ENCODE peak calls at places on chromosome 6, in ten cellular contexts. O is germinal center; M is adrenal gland; K is Caki2; I is dermis microvascular lymphatic vessel endothelial cell; S is activated CD4-positive, alpha-beta memory T cell treated with anti-CD3 and anti-CD28 coated beads, Interleukin-2, amount 10 ng/mL, durations not matched to agents 7 days and 5 days; J is ascending aorta; Z is PC-3; A is C1 segment of cervical spinal cord; E is heart right ventricle. W is an unnamed sample.

GRCh38 chr6:37160922-37161778 is 8.8 kb upstream of the PIM1 start:
- DNase-seq in O (peak), M (no peak), K (no peak), I (no peak), S (no peak), J (no peak), Z (peak), A (no peak), E (no peak), W (no peak)

GRCh38 chr6:110953633-110954303 is 4.7 kb upstream of the GTF3C6 start:
- DNase-seq in O (no peak), M (no peak), K (no peak), I (no peak), S (no peak), J (no peak), Z (no peak), A (no peak), E (no peak), W (no peak)

GRCh38 chr6:165206798-165207197 is 102.6 kb downstream of the C6orf118 start:
- DNase-seq in O (no peak), M (no peak), K (no peak), I (no peak), S (no peak), J (no peak), Z (no peak), A (no peak), E (no peak), W (no peak)

GRCh38 chr6:34177181-34177591 is 31.3 kb upstream of the GRM4 start:
- DNase-seq in O (no peak), M (no peak), K (no peak), I (no peak), S (no peak), J (no peak), Z (no peak), A (no peak), E (no peak), W (no peak)

GRCh38 chr6:139533166-139533565 is 158.7 kb upstream of the CITED2 start:
- DNase-seq in O (no peak), M (no peak), K (no peak), I (no peak), S (no peak), J (no peak), Z (no peak), A (no peak), E (no peak), W (no peak)

GRCh38 chr6:54085047-54085446 is 26.2 kb upstream of the MLIP start:
- DNase-seq in O (no peak), M (no peak), K (no peak), I (no peak), S (no peak), J (no peak), Z (no peak), A (no peak), E (no peak), W (no peak)

GRCh38 chr6:112106562-112106961 is 19.2 kb downstream of the FAM229B start:
- DNase-seq in O (no peak), M (no peak), K (no peak), I (no peak), S (no peak), J (no peak), Z (no peak), A (no peak), E (no peak), W (no peak)

GRCh38 chr6:167229586-167229985 is 61.5 kb upstream of the UNC93A start:
- DNase-seq in O (no peak), M (no peak), K (no peak), I (no peak), S (no peak), J (no peak), Z (no peak), A (no peak), E (no peak), W (no peak)

GRCh38 chr6:125533710-125534397 is 215.6 kb upstream of the HEY2 start:
- DNase-seq in O (no peak), M (no peak), K (no peak), I (no peak), S (no peak), J (no peak), Z (no peak), A (no peak), E (no peak), W (no peak)

GRCh38 chr6:151757506-151757955 is 50.0 kb upstream of the ESR1 start:
- DNase-seq in O (no peak), M (no peak), K (no peak), I (no peak), S (peak), J (no peak), Z (no peak), A (no peak), E (no peak), W (no peak)

GRCh38 chr6:106094261-106094963 is 8.3 kb downstream of the PRDM1 start:
- DNase-seq in O (no peak), M (no peak), K (no peak), I (no peak), S (no peak), J (no peak), Z (no peak), A (no peak), E (no peak), W (no peak)

GRCh38 chr6:16402501-16402900 is 164.1 kb downstream of the GMPR start:
- DNase-seq in O (no peak), M (no peak), K (no peak), I (no peak), S (no peak), J (no peak), Z (no peak), A (no peak), E (no peak), W (no peak)

GRCh38 chr6:37314117-37314802 is 39.5 kb upstream of the RNF8 start:
- DNase-seq in O (no peak), M (no peak), K (no peak), I (no peak), S (no peak), J (no peak), Z (no peak), A (no peak), E (no peak), W (no peak)

GRCh38 chr6:42618686-42619085 is 54.9 kb downstream of the UBR2 start:
- DNase-seq in O (no peak), M (no peak), K (no peak), I (no peak), S (no peak), J (no peak), Z (peak), A (no peak), E (no peak), W (no peak)

GRCh38 chr6:169158182-169158573 is 95.5 kb downstream of the THBS2 start:
- DNase-seq in O (no peak), M (peak), K (no peak), I (no peak), S (no peak), J (no peak), Z (no peak), A (no peak), E (peak), W (no peak)

GRCh38 chr6:69647726-69648125 is 149.1 kb downstream of the LMBRD1 start:
- DNase-seq in O (no peak), M (no peak), K (no peak), I (no peak), S (no peak), J (no peak), Z (peak), A (no peak), E (no peak), W (no peak)

GRCh38 chr6:2589171-2589661 is 161.5 kb downstream of the MYLK4 start:
- DNase-seq in O (no peak), M (no peak), K (no peak), I (no peak), S (no peak), J (no peak), Z (peak), A (no peak), E (no peak), W (no peak)

GRCh38 chr6:8157839-8158238 is 55.5 kb upstream of the EEF1E1 start:
- DNase-seq in O (no peak), M (no peak), K (peak), I (no peak), S (no peak), J (no peak), Z (no peak), A (no peak), E (no peak), W (no peak)

GRCh38 chr6:49937811-49938210 is 26.2 kb downstream of the DEFB114 start:
- DNase-seq in O (no peak), M (no peak), K (no peak), I (no peak), S (no peak), J (no peak), Z (no peak), A (no peak), E (no peak), W (no peak)

GRCh38 chr6:113636357-113636824 is 220.8 kb upstream of the MARCKS start:
- DNase-seq in O (no peak), M (no peak), K (peak), I (no peak), S (no peak), J (no peak), Z (no peak), A (no peak), E (no peak), W (peak)

GRCh38 chr6:149450679-149451360 is 34.0 kb downstream of the ZC3H12D start:
- DNase-seq in O (no peak), M (no peak), K (no peak), I (no peak), S (no peak), J (no peak), Z (no peak), A (peak), E (peak), W (no peak)

GRCh38 chr6:134744301-134744700 is 205.6 kb downstream of the ALDH8A1 start:
- DNase-seq in O (no peak), M (no peak), K (no peak), I (no peak), S (no peak), J (no peak), Z (no peak), A (no peak), E (no peak), W (no peak)

GRCh38 chr6:158996863-158997262 is 3.1 kb downstream of the RSPH3 start:
- DNase-seq in O (no peak), M (peak), K (no peak), I (no peak), S (no peak), J (no peak), Z (no peak), A (no peak), E (no peak), W (no peak)

GRCh38 chr6:148064406-148065134 is 278.1 kb upstream of the SASH1 start:
- DNase-seq in O (no peak), M (no peak), K (peak), I (no peak), S (no peak), J (no peak), Z (peak), A (no peak), E (no peak), W (no peak)

GRCh38 chr6:108661430-108661829 is 100.7 kb downstream of the FOXO3 start:
- DNase-seq in O (no peak), M (no peak), K (no peak), I (no peak), S (no peak), J (no peak), Z (peak), A (no peak), E (no peak), W (no peak)

GRCh38 chr6:118186676-118187567 is 279.9 kb downstream of the SLC35F1 start:
- DNase-seq in O (no peak), M (no peak), K (no peak), I (no peak), S (no peak), J (no peak), Z (no peak), A (no peak), E (no peak), W (no peak)

GRCh38 chr6:22071655-22072054 is 225.2 kb downstream of the PRL start:
- DNase-seq in O (no peak), M (peak), K (no peak), I (peak), S (no peak), J (peak), Z (no peak), A (peak), E (peak), W (peak)

GRCh38 chr6:43993881-43994523 is 133.2 kb downstream of the MRPL14 start:
- DNase-seq in O (no peak), M (peak), K (peak), I (no peak), S (no peak), J (no peak), Z (peak), A (no peak), E (no peak), W (no peak)

GRCh38 chr6:149474108-149474935 is 10.5 kb downstream of the ZC3H12D start:
- DNase-seq in O (no peak), M (no peak), K (no peak), I (no peak), S (no peak), J (no peak), Z (no peak), A (no peak), E (no peak), W (no peak)

GRCh38 chr6:154604120-154604519 is 93.6 kb upstream of the CNKSR3 start:
- DNase-seq in O (no peak), M (no peak), K (no peak), I (no peak), S (no peak), J (no peak), Z (no peak), A (no peak), E (no peak), W (no peak)

GRCh38 chr6:47634210-47635047 is 64.0 kb upstream of the ADGRF4 start:
- DNase-seq in O (no peak), M (no peak), K (no peak), I (no peak), S (no peak), J (no peak), Z (no peak), A (no peak), E (no peak), W (no peak)

GRCh38 chr6:116761779-116762178 is 3.7 kb downstream of the FAM162B start:
- DNase-seq in O (no peak), M (no peak), K (no peak), I (no peak), S (no peak), J (no peak), Z (no peak), A (no peak), E (no peak), W (no peak)